ENCODE peak calls at places on chromosomes 13 and 19, in six cellular contexts. M is renal cortical epithelial cell, H is HT1080, L is astrocyte of the spinal cord, R is mesothelial cell of epicardium, V is thoracic aorta. F is an unnamed sample.

GRCh38 chr13:57877596-57877995 is 246.1 kb downstream of the PCDH17 start:
- DNase-seq in R (no peak), M (no peak), L (no peak), H (no peak), V (no peak), F (no peak)

GRCh38 chr19:48928164-48929005 is 5.1 kb upstream of the DHDH start:
- DNase-seq in L (no peak), R (no peak), H (no peak), V (no peak), M (no peak), F (no peak)

GRCh38 chr13:100941377-100941776 is 266.8 kb upstream of the TMTC4 start:
- DNase-seq in V (no peak), R (no peak), M (no peak), H (no peak), L (no peak), F (no peak)

GRCh38 chr13:96179309-96179708 is 89.4 kb downstream of the HS6ST3 start:
- DNase-seq in L (no peak), V (no peak), R (no peak), H (no peak), M (no peak), F (no peak)

GRCh38 chr19:35090795-35091214 is 24.8 kb upstream of the FXYD3 start:
- DNase-seq in V (no peak), M (no peak), R (no peak), L (no peak), H (no peak), F (no peak)

GRCh38 chr19:28419312-28419711 is 793.6 kb downstream of the UQCRFS1 start:
- DNase-seq in M (no peak), R (no peak), H (no peak), V (no peak), L (no peak), F (no peak)

GRCh38 chr13:104764600-104764999 is 1698.4 kb upstream of the SLC10A2 start:
- DNase-seq in M (no peak), H (no peak), R (no peak), V (no peak), L (no peak), F (no peak)

GRCh38 chr13:103625194-103625593 is 559.0 kb upstream of the SLC10A2 start:
- DNase-seq in H (no peak), M (no peak), L (no peak), V (no peak), R (no peak), F (no peak)

GRCh38 chr13:27728271-27728670 is 64.0 kb upstream of the GSX1 start:
- DNase-seq in M (no peak), V (no peak), H (peak; percentile 11), L (no peak), R (no peak), F (no peak)

GRCh38 chr13:99898421-99898820 is 73.1 kb downstream of the ZIC5 start:
- DNase-seq in V (no peak), H (no peak), R (no peak), M (no peak), L (no peak), F (no peak)

GRCh38 chr19:903266-903797 is 9.7 kb downstream of the R3HDM4 start:
- DNase-seq in V (no peak), L (peak; percentile 41), M (no peak), R (no peak), H (no peak), F (no peak)

GRCh38 chr13:64277097-64277496 is 2861.4 kb upstream of the PCDH20 start:
- DNase-seq in V (no peak), R (no peak), M (no peak), L (no peak), H (no peak), F (no peak)

F was measured in GM12864.